ENCODE peak calls at places on chromosomes 7 and 10, in nine cellular contexts. M, K, O, Y, T, X, R, Q and L are unnamed samples.

GRCh38 chr7:13115157-13115772 is 427.8 kb downstream of the ARL4A start:
- DNase-seq in R (no peak), X (peak), Q (no peak), M (no peak), T (no peak), K (no peak), O (no peak), Y (no peak), L (no peak)

GRCh38 chr7:22588396-22588795 is 88.4 kb upstream of the STEAP1B start:
- DNase-seq in T (no peak), X (no peak), K (no peak), O (no peak), Q (no peak), R (no peak), Y (no peak), M (no peak), L (no peak)

GRCh38 chr7:45035371-45035770 is 35.4 kb downstream of the CCM2 start:
- DNase-seq in R (no peak), X (no peak), Y (no peak), K (no peak), M (no peak), T (no peak), Q (no peak), O (no peak), L (no peak)

GRCh38 chr7:117901089-117901797 is 28.0 kb upstream of the CTTNBP2 start:
- DNase-seq in T (no peak), X (no peak), O (no peak), Y (no peak), R (peak), M (no peak), Q (peak), K (no peak), L (no peak)

GRCh38 chr10:74151879-74152722 is 1.1 kb downstream of the ADK start:
- DNase-seq in K (no peak), X (no peak), R (no peak), O (peak), T (no peak), M (no peak), Q (no peak), Y (no peak), L (no peak)

GRCh38 chr7:140557069-140557468 is 77.8 kb upstream of the MKRN1 start:
- DNase-seq in Q (no peak), O (no peak), X (no peak), M (no peak), K (no peak), T (no peak), R (no peak), Y (no peak), L (no peak)

GRCh38 chr10:30219977-30220751 is 128.9 kb downstream of the MTPAP start:
- DNase-seq in X (peak), R (peak), K (no peak), T (no peak), Q (no peak), Y (peak), M (peak), O (peak), L (no peak)

GRCh38 chr7:47252706-47253105 is 329.2 kb downstream of the TNS3 start:
- DNase-seq in T (no peak), Q (no peak), Y (no peak), R (no peak), O (no peak), X (no peak), M (no peak), K (no peak), L (no peak)

GRCh38 chr10:3054183-3054815 is 13.0 kb upstream of the PFKP start:
- DNase-seq in Q (no peak), R (no peak), T (no peak), K (peak), X (no peak), M (no peak), Y (no peak), O (peak), L (no peak)

GRCh38 chr10:8873310-8873709 is 818.8 kb downstream of the GATA3 start:
- DNase-seq in Q (no peak), O (no peak), T (no peak), M (no peak), Y (no peak), K (no peak), X (no peak), R (no peak), L (no peak)

GRCh38 chr10:52599586-52600200 is 172.9 kb downstream of the MBL2 start:
- DNase-seq in O (no peak), R (no peak), T (no peak), M (no peak), K (no peak), Y (no peak), X (no peak), Q (no peak), L (no peak)

GRCh38 chr10:100341953-100342626 is 4.9 kb upstream of the SCD start:
- DNase-seq in R (peak), Q (no peak), K (no peak), Y (peak), X (peak), O (peak), T (peak), M (no peak), L (no peak)

GRCh38 chr7:65269150-65269856 is 104.4 kb upstream of the ZNF92 start:
- DNase-seq in K (no peak), O (peak), T (peak), R (peak), Y (peak), M (peak), Q (no peak), X (peak), L (no peak)

GRCh38 chr7:87458148-87458547 is 17.3 kb downstream of the ABCB4 start:
- DNase-seq in O (no peak), R (no peak), M (no peak), Q (no peak), T (no peak), K (no peak), Y (no peak), X (no peak), L (no peak)

DNA sequence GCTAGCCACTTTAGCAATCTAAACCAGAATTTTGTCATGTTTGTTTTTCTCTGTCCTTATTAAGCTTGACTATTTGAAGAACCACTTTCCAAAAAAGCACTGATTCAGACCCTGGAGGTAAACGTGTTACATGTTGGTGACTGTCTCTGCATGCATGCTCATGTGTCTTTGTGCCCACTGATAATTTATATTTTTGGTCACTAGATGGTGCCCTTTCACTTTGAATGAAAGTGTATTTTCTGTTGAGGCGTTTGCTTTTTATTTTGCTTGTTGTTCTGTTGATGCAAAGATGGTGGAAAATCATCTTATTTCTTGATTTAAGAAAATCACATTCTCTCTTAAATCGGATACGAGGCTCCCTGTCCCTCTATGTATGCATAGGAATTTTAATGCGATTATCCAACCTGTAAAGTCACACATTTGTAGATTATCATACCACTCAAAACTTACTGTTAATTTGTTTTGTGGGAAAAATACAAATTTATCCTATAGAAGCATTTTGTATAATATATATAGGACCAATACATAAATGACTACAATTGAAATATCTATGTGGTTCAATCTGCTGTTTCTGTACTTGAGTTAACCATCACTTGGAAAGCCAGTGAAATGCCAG is 269.3 kb downstream of the BICC1 start:
- DNase-seq in X (peak), Y (peak), Q (no peak), O (peak), K (no peak), T (no peak), R (no peak), M (no peak), L (no peak)
- TF ChIP-seq CTCF in X (peak), Y (peak), Q (peak), O (peak), K (peak), T (peak), R (peak), M (peak), L (peak)

DNA sequence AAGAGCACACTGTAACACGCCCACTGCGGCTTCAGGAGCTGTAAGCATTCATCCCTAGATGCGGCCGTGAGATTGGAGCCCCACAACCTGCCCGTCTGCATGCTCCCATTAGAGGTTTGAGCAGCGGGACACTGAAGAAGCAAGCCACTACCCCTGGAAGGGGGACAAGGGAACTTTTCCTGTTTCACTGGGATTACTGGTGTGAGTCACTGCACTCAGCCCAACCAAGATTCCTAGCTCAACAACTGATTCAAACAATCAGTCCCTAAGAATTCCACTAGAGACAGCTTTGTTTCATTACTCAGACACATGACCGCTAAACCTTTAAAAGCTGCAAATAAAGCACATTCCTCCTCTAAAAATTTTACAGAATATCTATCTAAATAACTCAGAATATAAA is 69.8 kb downstream of the ORC5 start:
- DNase-seq in M (peak), T (no peak), R (peak), Q (no peak), O (peak), X (peak), K (no peak), Y (no peak), L (no peak)
- TF ChIP-seq CTCF in M (no peak), T (no peak), R (no peak), Q (no peak), O (peak), X (no peak), K (no peak), Y (no peak), L (no peak)

DNA sequence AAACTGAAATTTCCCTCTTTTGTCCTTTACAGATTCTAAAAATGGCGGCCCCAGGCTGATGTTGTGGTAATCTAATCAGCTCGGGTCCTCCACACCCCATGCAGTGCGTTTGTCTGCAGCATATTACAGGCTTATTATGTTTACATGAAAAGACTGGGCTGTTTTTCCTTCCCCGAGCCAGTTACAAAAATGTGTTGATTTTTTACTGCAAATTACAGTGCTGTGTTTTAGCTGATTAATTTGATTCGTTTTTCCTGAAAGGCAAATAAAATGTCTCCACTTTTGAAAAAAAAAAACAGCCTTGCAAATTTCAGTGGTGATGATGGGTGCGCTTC is 1.6 kb downstream of the KMT2E start:
- DNase-seq in O (no peak), Y (no peak), R (peak), Q (no peak), T (peak), M (no peak), X (peak), K (no peak), L (no peak)
- TF ChIP-seq CTCF in O (no peak), Y (no peak), R (no peak), Q (no peak), T (no peak), M (no peak), X (no peak), K (no peak), L (no peak)

DNA sequence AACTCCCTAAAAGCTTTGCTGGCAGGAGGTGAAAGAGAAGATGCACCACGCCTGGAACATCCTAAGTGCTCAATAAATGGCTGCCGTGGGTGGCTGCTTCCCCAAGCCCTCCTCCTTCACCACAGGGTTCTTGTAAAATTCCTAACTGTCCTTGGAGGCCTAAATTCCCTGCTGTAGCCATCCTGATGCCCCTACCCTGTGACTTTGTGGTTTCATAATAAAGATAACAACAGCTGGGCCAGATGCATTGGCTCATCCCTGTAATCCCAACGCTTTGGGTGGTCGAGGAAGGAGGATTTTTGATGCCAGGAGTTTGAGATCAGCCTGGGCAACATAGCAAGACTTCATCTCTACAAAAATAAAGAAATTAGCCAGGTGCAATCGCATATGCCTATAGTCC is 341.8 kb downstream of the ANKRD30A start:
- DNase-seq in K (no peak), Y (no peak), O (no peak), R (no peak), T (no peak), X (no peak), Q (no peak), M (no peak), L (no peak)
- TF ChIP-seq CTCF in K (no peak), Y (no peak), O (no peak), R (no peak), T (no peak), X (no peak), Q (no peak), M (no peak), L (no peak)